ENCODE peak calls at places on chromosomes 3 and 15, in five cellular contexts. J is tibial artery, R is cardiac muscle cell, T is heart left ventricle, B is upper lobe of left lung. S is an unnamed sample.

GRCh38 chr15:31265871-31266711 is 60.5 kb upstream of the KLF13 start:
- DNase-seq in J (no peak), R (no peak), T (peak; percentile 38), B (no peak), S (peak; percentile 62)

GRCh38 chr3:112579232-112579631 is 17.4 kb downstream of the SLC35A5 start:
- DNase-seq in T (no peak), B (no peak), J (no peak), R (no peak), S (no peak)

GRCh38 chr3:170007031-170007663 is 30.6 kb upstream of the GPR160 start:
- DNase-seq in T (peak; percentile 31), J (peak; percentile 35), B (no peak), R (no peak), S (no peak)

GRCh38 chr3:127834771-127835170 is 12.5 kb upstream of the MGLL start:
- DNase-seq in T (no peak), B (no peak), R (no peak), J (no peak), S (no peak)

GRCh38 chr3:146590521-146590920 is 14.6 kb downstream of the PLSCR5 start:
- DNase-seq in T (no peak), J (no peak), B (no peak), R (no peak), S (no peak)

GRCh38 chr3:42638339-42638842 is 15.1 kb upstream of the ZBTB47 start:
- DNase-seq in R (no peak), T (no peak), B (no peak), J (no peak), S (no peak)

GRCh38 chr3:180252683-180253082 is 215.9 kb upstream of the PEX5L start:
- DNase-seq in J (no peak), T (no peak), B (no peak), R (no peak), S (no peak)

GRCh38 chr3:70358978-70359580 is 46.6 kb upstream of the MDFIC2 start:
- DNase-seq in T (no peak), J (no peak), R (peak; percentile 14), B (no peak), S (no peak)

GRCh38 chr3:31522152-31522551 is 10.6 kb upstream of the STT3B start:
- DNase-seq in T (no peak), J (no peak), B (no peak), R (no peak), S (no peak)

GRCh38 chr15:67066041-67067021 is 929 bp downstream of the SMAD3 start:
- DNase-seq in J (no peak), T (no peak), B (peak; percentile 89), R (peak; percentile 37), S (no peak)

GRCh38 chr15:71139264-71139663 is 24.0 kb downstream of the THSD4 start:
- DNase-seq in B (no peak), J (no peak), T (no peak), R (no peak), S (no peak)

GRCh38 chr15:36617529-36618196 is 38.2 kb downstream of the CDIN1 start:
- DNase-seq in J (no peak), T (no peak), B (no peak), R (no peak), S (no peak)

GRCh38 chr3:187064210-187065115 is 74.8 kb downstream of the RPL39L start:
- DNase-seq in J (no peak), R (no peak), T (no peak), B (no peak), S (no peak)

GRCh38 chr3:120604784-120605183 is 8.6 kb downstream of the NDUFB4 start:
- DNase-seq in B (no peak), J (no peak), T (no peak), R (no peak), S (no peak)

GRCh38 chr3:160472344-160472743 is 22.8 kb upstream of the TRIM59 start:
- DNase-seq in T (no peak), R (no peak), B (no peak), J (no peak), S (no peak)

GRCh38 chr3:146498002-146498736 is 28.8 kb upstream of the PLSCR2 start:
- DNase-seq in B (no peak), R (no peak), T (no peak), J (no peak), S (no peak)

GRCh38 chr3:135967867-135968266 is 2.3 kb downstream of the PPP2R3A start:
- DNase-seq in B (no peak), T (no peak), J (no peak), R (no peak), S (no peak)

GRCh38 chr15:76200641-76201105 is 110.6 kb downstream of the ETFA start:
- DNase-seq in T (peak; percentile 23), J (peak; percentile 17), R (no peak), B (no peak), S (no peak)

GRCh38 chr3:191294291-191294690 is 34.9 kb upstream of the CCDC50 start:
- DNase-seq in B (no peak), T (no peak), J (no peak), R (no peak), S (no peak)

GRCh38 chr15:51621917-51622268 is 678 bp downstream of the DMXL2 start:
- DNase-seq in R (peak; percentile 62), J (peak; percentile 35), B (peak; percentile 81), T (peak; percentile 51), S (peak; percentile 44)

GRCh38 chr3:50671331-50671730 is 3.4 kb upstream of the DOCK3 start:
- DNase-seq in T (no peak), J (no peak), B (no peak), R (no peak), S (no peak)

GRCh38 chr15:73336756-73337155 is 32.0 kb downstream of the HCN4 start:
- DNase-seq in T (no peak), B (peak; percentile 57), R (no peak), J (no peak), S (no peak)

GRCh38 chr3:176430244-176430893 is 766.9 kb downstream of the TBL1XR1 start:
- DNase-seq in J (no peak), T (no peak), R (peak; percentile 38), B (no peak), S (no peak)

GRCh38 chr3:172787746-172788145 is 37.2 kb downstream of the ECT2 start:
- DNase-seq in B (no peak), R (no peak), T (no peak), J (no peak), S (no peak)

GRCh38 chr3:3227670-3228069 is 48.2 kb upstream of the CRBN start:
- DNase-seq in R (no peak), T (peak; percentile 70), B (no peak), J (no peak), S (no peak)

GRCh38 chr3:49793486-49794085 is 6.1 kb downstream of the CDHR4 start:
- DNase-seq in B (no peak), R (no peak), J (no peak), T (peak; percentile 4), S (no peak)

GRCh38 chr15:73991260-73991659 is 835 bp downstream of the STOML1 start:
- DNase-seq in J (peak; percentile 66), T (peak; percentile 97), B (no peak), R (no peak), S (no peak)

GRCh38 chr3:79329154-79329553 is 438.6 kb downstream of the ROBO1 start:
- DNase-seq in J (no peak), R (no peak), T (no peak), B (no peak), S (no peak)

GRCh38 chr3:165522371-165522770 is 314.9 kb downstream of the BCHE start:
- DNase-seq in R (no peak), B (no peak), T (no peak), J (no peak), S (no peak)

GRCh38 chr3:154971341-154971740 is 108.8 kb upstream of the MME start:
- DNase-seq in B (no peak), R (no peak), T (no peak), J (no peak), S (no peak)

GRCh38 chr3:66747688-66748087 is 246.9 kb upstream of the LRIG1 start:
- DNase-seq in R (no peak), J (no peak), T (no peak), B (no peak), S (no peak)

GRCh38 chr3:61646851-61647525 is 85.6 kb downstream of the PTPRG start:
- DNase-seq in B (no peak), J (no peak), R (no peak), T (no peak), S (no peak)

GRCh38 chr3:72665701-72666443 is 182.4 kb downstream of the SHQ1 start:
- DNase-seq in J (no peak), T (no peak), R (peak; percentile 52), B (no peak), S (no peak)
- TF ChIP-seq CTCF in J (peak; percentile 21), T (peak; percentile 49), R (peak; percentile 62), B (peak; percentile 60), S (no peak)

GRCh38 chr15:58306591-58307312 is 125.0 kb upstream of the LIPC start:
- DNase-seq in R (no peak), B (no peak), J (no peak), T (no peak), S (no peak)

GRCh38 chr15:58309993-58310928 is 121.5 kb upstream of the LIPC start:
- DNase-seq in T (peak; percentile 84), J (peak; percentile 69), R (no peak), B (peak; percentile 19), S (no peak)

GRCh38 chr15:58311551-58311950 is 120.2 kb upstream of the LIPC start:
- DNase-seq in J (no peak), B (no peak), R (no peak), T (no peak), S (no peak)

GRCh38 chr15:58307313-58307961 is 124.4 kb upstream of the LIPC start:
- DNase-seq in R (no peak), J (no peak), B (no peak), T (no peak), S (no peak)

DNA sequence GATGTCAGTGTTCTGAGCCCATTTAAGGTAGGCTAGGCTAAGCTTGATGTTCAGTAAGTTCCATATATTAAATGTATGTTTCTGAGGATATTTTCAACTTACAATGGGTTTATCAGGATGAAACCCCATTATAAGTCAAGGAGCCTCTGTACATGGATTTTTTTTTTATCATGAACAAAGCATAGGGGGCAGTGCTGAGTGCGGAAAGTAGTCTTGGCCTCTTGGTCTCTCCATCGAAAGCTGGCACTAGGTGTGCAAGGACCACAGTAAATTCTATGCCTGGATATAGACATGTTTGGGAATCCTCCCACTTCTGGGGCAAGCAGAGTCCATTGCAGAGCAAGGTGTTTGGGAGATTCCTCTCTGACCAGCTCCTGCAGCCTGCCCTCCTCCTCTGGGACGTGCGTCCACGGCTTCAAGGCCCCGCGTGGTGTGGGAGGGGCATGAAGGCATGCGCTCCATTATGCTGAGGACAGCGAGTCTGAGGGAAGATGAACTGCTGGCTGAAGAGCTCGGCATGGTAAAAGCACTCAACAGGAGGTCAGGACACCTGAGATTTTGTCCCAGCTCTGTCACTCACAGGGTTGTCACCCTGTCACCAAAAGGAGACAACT is 122.9 kb upstream of the LIPC start:
- DNase-seq in J (no peak), T (no peak), R (no peak), B (peak; percentile 51), S (no peak)
- TF ChIP-seq CTCF in J (no peak), T (no peak), R (no peak), B (no peak), S (no peak)

GRCh38 chr15:62125763-62126162 is 39.3 kb downstream of the C2CD4B start:
- DNase-seq in B (no peak), R (peak; percentile 29), J (no peak), T (peak; percentile 29), S (no peak)
- TF ChIP-seq CTCF in B (peak; percentile 52), R (peak; percentile 71), J (no peak), T (peak; percentile 56), S (no peak)

DNA sequence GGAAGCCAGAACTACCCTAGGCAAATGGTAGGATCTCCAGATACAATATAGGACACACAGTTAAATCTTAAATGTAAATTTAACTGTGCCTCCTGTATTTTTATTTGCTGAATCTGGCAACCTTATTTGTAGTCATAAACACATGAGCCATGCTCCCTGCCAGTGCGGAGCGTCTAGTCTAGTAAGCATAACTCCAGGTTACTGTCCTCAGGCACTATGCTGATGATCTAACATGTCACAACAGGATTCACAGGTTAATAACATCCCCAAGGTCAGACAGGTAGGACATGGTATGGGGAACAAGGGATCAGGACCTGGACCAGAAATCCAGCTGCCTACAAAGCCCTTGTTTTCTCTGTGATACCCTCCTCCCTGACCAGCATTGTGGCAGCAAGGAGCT is 305.1 kb downstream of the CACNA2D3 start:
- DNase-seq in T (no peak), J (no peak), R (no peak), B (no peak), S (no peak)
- TF ChIP-seq CTCF in T (no peak), J (no peak), R (no peak), B (no peak), S (no peak)